ENCODE peak calls at places on chromosomes 4 and X, in six cellular contexts. O is CD4-positive, alpha-beta T cell; V is AG04449; Z is AG10803; Y is osteocyte; M is fibroblast of lung. G is an unnamed sample.

GRCh38 chr4:82594466-82594865 is 32.7 kb upstream of the TMEM150C start:
- DNase-seq in V (peak), Z (peak), M (no peak), O (no peak), Y (no peak), G (no peak)

GRCh38 chrX:148961990-148962389 is 461.6 kb downstream of the AFF2 start:
- DNase-seq in Z (no peak), Y (no peak), O (no peak), V (no peak), M (peak), G (no peak)

GRCh38 chrX:9443327-9443726 is 21.5 kb upstream of the TBL1X start:
- DNase-seq in O (no peak), Z (no peak), V (no peak), M (no peak), Y (no peak), G (no peak)

GRCh38 chrX:57929373-57929772 is 19.1 kb upstream of the ZXDA start:
- DNase-seq in M (peak), V (no peak), Z (peak), O (no peak), Y (no peak), G (no peak)

GRCh38 chrX:150607200-150607599 is 38.8 kb downstream of the MTM1 start:
- DNase-seq in V (no peak), Y (no peak), Z (no peak), O (no peak), M (no peak), G (no peak)

GRCh38 chr4:74418063-74418670 is 26.8 kb upstream of the AREG start:
- DNase-seq in Y (no peak), V (peak), Z (peak), O (no peak), M (peak), G (no peak)

GRCh38 chrX:74119016-74119910 is 184.7 kb upstream of the ZCCHC13 start:
- DNase-seq in Y (no peak), O (no peak), V (no peak), M (peak), Z (peak), G (no peak)

GRCh38 chr4:156677136-156677535 is 294.5 kb downstream of the PDGFC start:
- DNase-seq in O (no peak), M (peak), Z (peak), V (no peak), Y (no peak), G (no peak)

GRCh38 chrX:2628751-2629315 is 62.3 kb upstream of the CD99 start:
- DNase-seq in M (no peak), Y (no peak), O (no peak), V (no peak), Z (no peak), G (no peak)

GRCh38 chrX:45756562-45756961 is 555.9 kb upstream of the DIPK2B start:
- DNase-seq in V (no peak), Z (no peak), O (no peak), Y (no peak), M (no peak), G (no peak)

GRCh38 chrX:72060196-72060974 is 71.3 kb downstream of the RTL5 start:
- DNase-seq in V (no peak), Z (peak), Y (no peak), M (no peak), O (no peak), G (no peak)

GRCh38 chr4:93983133-93983532 is 154.6 kb downstream of the ATOH1 start:
- DNase-seq in Y (no peak), V (no peak), O (no peak), M (no peak), Z (no peak), G (no peak)

GRCh38 chr4:184740965-184741364 is 7.1 kb upstream of the CENPU start:
- DNase-seq in M (no peak), V (no peak), Y (no peak), O (no peak), Z (no peak), G (no peak)

GRCh38 chrX:122777766-122778165 is 406.3 kb upstream of the GRIA3 start:
- DNase-seq in Y (no peak), V (no peak), M (peak), Z (no peak), O (no peak), G (no peak)

GRCh38 chr4:119303587-119304305 is 18.2 kb downstream of the FABP2 start:
- DNase-seq in O (no peak), V (no peak), Y (no peak), Z (no peak), M (no peak), G (no peak)

DNA sequence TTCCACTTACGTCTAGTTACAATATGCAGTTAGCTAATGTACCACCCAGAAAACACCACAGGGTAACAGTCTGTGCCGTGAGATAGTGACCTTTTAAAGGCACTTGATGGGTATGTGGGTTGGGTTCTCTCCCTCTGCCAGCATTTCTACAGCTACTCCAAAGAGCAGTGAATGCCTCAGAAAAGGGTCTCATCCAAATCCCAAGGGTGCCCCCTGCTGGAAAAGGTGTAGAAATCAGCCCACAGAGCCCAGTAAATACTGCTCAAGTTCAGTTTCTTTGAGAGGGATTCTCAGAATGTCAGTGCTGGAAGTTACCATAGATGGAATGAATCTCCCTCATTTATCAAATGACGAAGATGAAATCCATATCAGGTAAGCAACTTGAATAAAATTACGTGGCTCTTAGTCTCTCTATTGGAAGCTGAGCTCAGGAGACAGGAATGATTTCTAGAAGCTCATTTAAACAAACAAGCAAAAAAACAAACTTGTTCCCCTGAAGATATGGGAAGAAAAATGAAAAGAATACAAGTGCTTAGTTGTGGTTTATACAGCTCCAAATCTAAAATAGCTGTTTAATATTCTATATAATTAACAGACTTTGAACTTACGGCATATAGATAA is 9.5 kb downstream of the RNF175 start:
- DNase-seq in Y (no peak), Z (peak), M (peak), O (peak), V (peak), G (peak)
- TF ChIP-seq CTCF in Y (peak), Z (peak), M (peak), O (peak), V (peak), G (peak)

DNA sequence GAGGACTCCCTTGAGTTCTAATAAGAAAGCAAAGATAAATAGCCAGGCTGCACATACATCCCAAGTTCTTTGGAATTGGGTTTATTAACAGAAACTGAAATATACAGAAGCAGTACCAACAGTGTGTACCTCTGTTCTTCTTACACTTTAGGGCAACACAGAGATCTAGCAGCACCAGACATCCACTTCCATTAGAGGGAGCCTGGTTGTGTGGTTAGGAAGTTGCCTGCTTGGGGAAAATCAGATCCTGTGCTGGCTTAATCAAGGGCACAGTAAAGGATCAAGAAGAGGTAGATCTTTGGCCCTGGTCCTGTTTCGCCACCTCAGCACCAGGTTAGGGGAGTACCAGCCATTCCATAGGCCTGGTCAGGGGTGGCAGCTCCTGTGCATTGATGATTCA is 231.1 kb upstream of the ARHGAP24 start:
- DNase-seq in Y (no peak), V (no peak), O (no peak), Z (peak), M (no peak), G (no peak)
- TF ChIP-seq CTCF in Y (no peak), V (no peak), O (no peak), Z (peak), M (no peak), G (no peak)

GRCh38 chr4:8238061-8238511 is 31.5 kb upstream of the HTRA3 start:
- DNase-seq in Y (no peak), V (no peak), Z (no peak), M (no peak), O (no peak), G (no peak)

GRCh38 chr4:8239226-8239625 is 30.3 kb upstream of the HTRA3 start:
- DNase-seq in V (no peak), Y (no peak), O (no peak), M (no peak), Z (no peak), G (no peak)

GRCh38 chr4:8237256-8237989 is 32.1 kb upstream of the HTRA3 start:
- DNase-seq in O (no peak), Z (no peak), Y (no peak), V (no peak), M (no peak), G (no peak)

GRCh38 chr4:8239661-8240060 is 29.9 kb upstream of the HTRA3 start:
- DNase-seq in V (no peak), Y (no peak), Z (no peak), M (no peak), O (no peak), G (no peak)

GRCh38 chr4:8238515-8239053 is 31.0 kb upstream of the HTRA3 start:
- DNase-seq in V (no peak), Y (no peak), Z (no peak), O (no peak), M (no peak), G (peak)
- TF ChIP-seq CTCF in V (peak), Y (peak), Z (peak), O (no peak), M (peak), G (peak)

DNA sequence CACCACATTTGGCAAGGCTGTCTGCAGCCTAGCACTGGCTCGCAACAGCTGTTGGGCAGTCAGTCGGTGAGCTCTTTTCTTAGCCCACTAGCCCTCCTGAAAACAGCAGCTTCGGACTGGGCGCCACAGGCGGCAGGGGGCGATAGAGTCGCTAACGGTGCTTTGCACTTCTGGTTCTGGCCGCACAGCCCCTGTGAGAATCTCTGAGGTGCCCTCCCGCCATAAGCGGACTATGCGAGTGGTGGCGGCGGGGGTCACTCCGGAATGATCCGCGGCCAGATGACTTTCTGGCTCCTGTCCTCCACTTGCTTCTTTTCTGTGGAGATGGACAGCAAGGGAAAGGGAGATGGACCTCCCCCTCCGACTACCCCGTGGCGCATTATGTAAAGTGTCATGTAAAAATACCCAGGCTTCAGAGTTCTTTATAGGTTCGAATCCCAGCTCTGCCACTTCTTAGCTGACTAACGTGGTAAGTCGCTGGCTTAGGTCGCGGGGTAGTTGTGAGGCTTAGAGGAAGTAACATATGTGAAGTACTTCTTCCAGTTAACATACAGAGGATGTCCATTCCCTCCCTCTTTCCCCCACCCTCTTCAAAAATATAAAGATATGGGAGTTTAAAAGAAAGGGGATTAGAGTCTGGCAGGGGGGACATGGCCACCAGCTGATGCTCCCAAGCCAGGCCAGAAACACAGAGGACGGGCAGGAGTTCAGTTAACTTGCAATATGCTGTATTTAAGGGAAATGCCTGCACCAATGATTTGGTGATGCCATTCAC is 11.0 kb downstream of the ARHGAP36 start:
- DNase-seq in Y (no peak), M (peak), Z (peak), V (no peak), O (no peak), G (peak)
- TF ChIP-seq CTCF in Y (peak), M (peak), Z (peak), V (peak), O (no peak), G (peak)

GRCh38 chr4:159455675-159456235 is 352.9 kb downstream of the RAPGEF2 start:
- DNase-seq in Z (peak), V (no peak), M (peak), O (no peak), Y (no peak), G (peak)
- TF ChIP-seq CTCF in Z (peak), V (peak), M (peak), O (no peak), Y (peak), G (peak)

GRCh38 chrX:129609395-129609794 is 45.4 kb downstream of the APLN start:
- DNase-seq in Y (no peak), O (no peak), Z (no peak), M (no peak), V (no peak), G (no peak)
- TF ChIP-seq CTCF in Y (no peak), O (no peak), Z (peak), M (no peak), V (no peak), G (peak)

DNA sequence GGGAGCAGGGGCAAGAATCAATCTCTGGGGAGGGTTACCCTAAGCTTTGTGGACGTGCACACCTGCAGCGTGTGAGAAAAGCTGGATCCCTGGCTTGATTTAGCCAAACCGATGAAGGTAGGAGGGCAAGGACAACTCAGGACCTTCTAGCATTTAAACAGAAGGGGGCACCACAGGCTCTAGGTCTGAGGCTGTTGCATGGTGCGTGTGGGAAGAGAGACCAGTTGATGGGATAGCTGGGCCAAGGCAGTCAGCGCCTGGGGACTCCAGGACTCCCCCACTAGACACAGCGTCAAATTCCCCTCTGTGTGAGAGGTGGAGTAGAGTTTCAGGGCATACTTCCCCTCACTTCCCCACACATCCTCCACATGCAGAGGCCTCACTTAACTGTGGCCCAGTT is 4.3 kb downstream of the GABRQ start:
- DNase-seq in V (no peak), Y (no peak), Z (peak), O (no peak), M (peak), G (no peak)
- TF ChIP-seq CTCF in V (no peak), Y (no peak), Z (no peak), O (no peak), M (no peak), G (peak)

GRCh38 chr4:58247792-58248191 is 1137.6 kb upstream of the IGFBP7 start:
- DNase-seq in Y (no peak), M (no peak), V (no peak), Z (no peak), O (no peak), G (no peak)
- TF ChIP-seq CTCF in Y (no peak), M (no peak), V (no peak), Z (no peak), O (no peak), G (no peak)

G was measured in GM13977.